ENCODE peak calls at places on chromosome 17, in eight cellular contexts. B, S, H, U, E, V, R and X are unnamed samples.

GRCh38 chr17:41404024-41404651 is 6.7 kb upstream of the KRT31 start:
- DNase-seq in B (no peak), S (no peak), H (no peak), U (no peak), E (peak; percentile 69), V (peak; percentile 52), R (peak; percentile 82), X (peak; percentile 98)

GRCh38 chr17:57694051-57694450 is 51.0 kb downstream of the CCDC182 start:
- DNase-seq in B (no peak), S (no peak), H (no peak), U (no peak), E (no peak), V (no peak), R (no peak), X (no peak)

GRCh38 chr17:62937636-62938035 is 28.4 kb upstream of the TANC2 start:
- DNase-seq in B (no peak), S (no peak), H (no peak), U (no peak), E (no peak), V (no peak), R (no peak), X (no peak)

GRCh38 chr17:39027037-39027436 is 59.8 kb upstream of the FBXO47 start:
- DNase-seq in B (peak; percentile 75), S (peak; percentile 66), H (peak; percentile 81), U (no peak), E (no peak), V (peak; percentile 73), R (no peak), X (no peak)

GRCh38 chr17:35666967-35667552 is 64.4 kb upstream of the RASL10B start:
- DNase-seq in B (no peak), S (no peak), H (no peak), U (no peak), E (no peak), V (no peak), R (no peak), X (peak; percentile 16)

GRCh38 chr17:71237903-71238538 is 882.8 kb upstream of the SOX9 start:
- DNase-seq in B (no peak), S (no peak), H (no peak), U (no peak), E (no peak), V (no peak), R (peak; percentile 37), X (peak; percentile 68)

GRCh38 chr17:20211246-20211645 is 202.1 kb downstream of the SPECC1 start:
- DNase-seq in B (no peak), S (no peak), H (no peak), U (no peak), E (no peak), V (no peak), R (no peak), X (no peak)

GRCh38 chr17:32596666-32597065 is 109.9 kb downstream of the CDK5R1 start:
- DNase-seq in B (no peak), S (no peak), H (no peak), U (no peak), E (no peak), V (no peak), R (peak; percentile 10), X (no peak)

GRCh38 chr17:77836557-77837041 is 121.9 kb upstream of the TNRC6C start:
- DNase-seq in B (no peak), S (no peak), H (no peak), U (peak; percentile 20), E (no peak), V (peak; percentile 63), R (peak; percentile 65), X (peak; percentile 84)

GRCh38 chr17:29363716-29364115 is 26.4 kb upstream of the TAOK1 start:
- DNase-seq in B (no peak), S (no peak), H (no peak), U (no peak), E (no peak), V (no peak), R (no peak), X (no peak)

GRCh38 chr17:57955183-57955952 is at the start of gene CUEDC1:
- DNase-seq in B (peak; percentile 82), S (peak; percentile 86), H (peak; percentile 89), U (peak; percentile 50), E (no peak), V (peak; percentile 88), R (peak; percentile 69), X (no peak)

GRCh38 chr17:30091771-30092170 is 24.8 kb upstream of the NSRP1 start:
- DNase-seq in B (no peak), S (no peak), H (no peak), U (no peak), E (no peak), V (no peak), R (peak; percentile 24), X (peak; percentile 91)

GRCh38 chr17:72498671-72499210 is 377.9 kb downstream of the SOX9 start:
- DNase-seq in B (no peak), S (no peak), H (no peak), U (no peak), E (no peak), V (no peak), R (no peak), X (no peak)

GRCh38 chr17:56891751-56892150 is 22.1 kb downstream of the TRIM25 start:
- DNase-seq in B (peak; percentile 36), S (peak; percentile 22), H (peak; percentile 65), U (peak; percentile 20), E (no peak), V (no peak), R (peak; percentile 30), X (no peak)

GRCh38 chr17:47265983-47266541 is 12.4 kb downstream of the ITGB3 start:
- DNase-seq in B (peak; percentile 32), S (no peak), H (no peak), U (no peak), E (no peak), V (peak; percentile 81), R (peak; percentile 30), X (peak; percentile 86)

GRCh38 chr17:82483836-82484235 is 25.3 kb downstream of the NARF start:
- DNase-seq in B (peak; percentile 75), S (no peak), H (no peak), U (no peak), E (no peak), V (no peak), R (no peak), X (no peak)

GRCh38 chr17:55722742-55723487 is at the start of gene TMEM100:
- DNase-seq in B (no peak), S (no peak), H (no peak), U (no peak), E (peak; percentile 45), V (no peak), R (no peak), X (peak; percentile 84)

GRCh38 chr17:40124279-40125141 is 2.7 kb downstream of the MSL1 start:
- DNase-seq in B (no peak), S (no peak), H (no peak), U (no peak), E (no peak), V (no peak), R (peak; percentile 23), X (peak; percentile 44)
- H3K27ac ChIP-seq in B (peak overlapping the region; percentile 98), S (no peak overlapping the region), H (peak overlapping the region; percentile 95), U (peak overlapping the region; percentile 78), E (peak overlapping the region; percentile 31), V (peak overlapping the region; percentile 99), R (peak overlapping the region; percentile 100), X (no peak overlapping the region)

GRCh38 chr17:45986056-45986455 is 13.0 kb upstream of the STH start:
- DNase-seq in B (no peak), S (no peak), H (no peak), U (no peak), E (no peak), V (no peak), R (no peak), X (no peak)
- H3K4me3 ChIP-seq in B (no peak overlapping the region), S (no peak overlapping the region), H (no peak overlapping the region), U (no peak overlapping the region), E (no peak overlapping the region), V (no peak overlapping the region), R (no peak overlapping the region), X (no peak overlapping the region)

GRCh38 chr17:10802487-10803284 is 1.2 kb downstream of the TMEM238L start:
- DNase-seq in B (peak; percentile 81), S (no peak), H (no peak), U (no peak), E (no peak), V (no peak), R (no peak), X (no peak)
- H3K27ac ChIP-seq in B (peak overlapping the region; percentile 87), S (no peak overlapping the region), H (no peak overlapping the region), U (no peak overlapping the region), E (no peak overlapping the region), V (no peak overlapping the region), R (no peak overlapping the region), X (no peak overlapping the region)

DNA sequence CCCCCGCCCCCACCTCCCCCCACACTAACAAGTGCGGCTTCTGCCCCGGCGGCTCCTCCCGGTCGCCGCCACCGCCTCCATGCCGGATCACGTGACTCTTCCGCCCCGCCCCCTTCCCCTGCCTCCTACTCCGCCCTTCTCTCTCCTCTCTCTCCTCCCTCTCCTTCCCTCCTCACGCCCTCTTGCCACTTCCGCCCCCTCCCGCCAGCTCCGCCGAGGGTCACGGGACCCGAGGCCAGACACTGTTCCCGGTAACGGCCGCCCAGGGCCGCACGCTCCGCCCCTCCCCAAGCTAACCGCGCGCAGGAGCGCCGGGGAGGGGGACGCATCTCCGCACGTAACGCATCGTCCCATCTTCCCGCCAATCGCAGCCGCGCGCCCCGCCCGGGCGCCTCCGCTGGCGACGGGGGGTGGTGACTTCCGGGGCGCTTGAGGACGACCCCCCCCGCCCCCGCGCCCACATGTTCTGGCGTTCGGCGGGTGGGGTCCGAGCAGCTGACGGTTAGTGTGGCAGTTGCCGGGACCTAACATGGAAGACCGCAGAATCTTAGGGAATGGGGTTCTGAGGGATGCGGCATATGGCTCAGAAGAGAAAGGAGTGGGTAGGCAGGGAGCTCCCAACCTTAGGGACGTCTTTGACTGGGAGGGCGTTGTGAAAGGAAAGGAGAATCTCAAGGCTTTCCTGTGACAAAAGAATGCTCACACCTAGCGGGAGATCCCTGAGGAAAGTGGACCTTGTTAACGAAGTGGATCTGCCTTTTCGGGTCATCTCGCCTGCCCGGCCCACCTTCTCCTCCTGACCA is at the start of gene USP32:
- DNase-seq in B (peak; percentile 99), S (peak; percentile 99), H (peak; percentile 99), U (peak; percentile 97), E (peak; percentile 96), V (peak; percentile 99), R (peak; percentile 99), X (peak; percentile 95)
- H3K4me3 ChIP-seq in B (peak within 1 kb of the TSS; percentile 80), S (peak within 1 kb of the TSS; percentile 87), H (peak within 1 kb of the TSS; percentile 75), U (peak within 1 kb of the TSS; percentile 67), E (peak within 1 kb of the TSS; percentile 93), V (peak within 1 kb of the TSS; percentile 90), R (peak within 1 kb of the TSS; percentile 91), X (peak within 1 kb of the TSS; percentile 80)

GRCh38 chr17:76139261-76139752 is 1.7 kb downstream of the FOXJ1 start:
- DNase-seq in B (no peak), S (peak; percentile 41), H (no peak), U (no peak), E (no peak), V (no peak), R (no peak), X (no peak)
- H3K27ac ChIP-seq in B (no peak overlapping the region), S (no peak overlapping the region), H (peak overlapping the region; percentile 41), U (no peak overlapping the region), E (no peak overlapping the region), V (no peak overlapping the region), R (peak overlapping the region; percentile 84), X (no peak overlapping the region)